ENCODE peak calls at places on chromosome 21, in six cellular contexts. One of them, this sample, is unnamed.

GRCh38 chr21:39576518-39577128 is 36.1 kb upstream of the B3GALT5 start:
- DNase-seq in A549: no peak
- DNase-seq in K562: no peak
- DNase-seq in GM12878: no peak
- DNase-seq in endothelial cell of umbilical vein: no peak
- DNase-seq in HepG2: no peak
- DNase-seq in this sample: no peak

GRCh38 chr21:34795152-34796141 is 126.7 kb downstream of the CLIC6 start:
- DNase-seq in A549: peak; percentile 75
- DNase-seq in K562: no peak
- DNase-seq in GM12878: no peak
- DNase-seq in endothelial cell of umbilical vein: peak; percentile 10
- DNase-seq in HepG2: peak; percentile 76
- DNase-seq in this sample: no peak

GRCh38 chr21:18493420-18493819 is 89.8 kb upstream of the TMPRSS15 start:
- DNase-seq in A549: no peak
- DNase-seq in K562: no peak
- DNase-seq in GM12878: no peak
- DNase-seq in endothelial cell of umbilical vein: peak; percentile 54
- DNase-seq in HepG2: no peak
- DNase-seq in this sample: no peak

GRCh38 chr21:45055861-45056260 is 18.5 kb upstream of the ADARB1 start:
- DNase-seq in A549: no peak
- DNase-seq in K562: no peak
- DNase-seq in GM12878: no peak
- DNase-seq in endothelial cell of umbilical vein: peak; percentile 44
- DNase-seq in HepG2: no peak
- DNase-seq in this sample: peak; percentile 50

GRCh38 chr21:44709426-44710293 is 1.7 kb downstream of the TSPEAR start:
- DNase-seq in A549: no peak
- DNase-seq in K562: no peak
- DNase-seq in GM12878: no peak
- DNase-seq in endothelial cell of umbilical vein: no peak
- DNase-seq in HepG2: no peak
- DNase-seq in this sample: no peak

GRCh38 chr21:30482130-30482529 is 2.0 kb upstream of the KRTAP19-1 start:
- DNase-seq in A549: no peak
- DNase-seq in K562: no peak
- DNase-seq in GM12878: no peak
- DNase-seq in endothelial cell of umbilical vein: no peak
- DNase-seq in HepG2: no peak
- DNase-seq in this sample: no peak

GRCh38 chr21:45870851-45871615 is 110.5 kb upstream of the COL6A1 start:
- DNase-seq in A549: no peak
- DNase-seq in K562: no peak
- DNase-seq in GM12878: no peak
- DNase-seq in endothelial cell of umbilical vein: no peak
- DNase-seq in HepG2: no peak
- DNase-seq in this sample: no peak

GRCh38 chr21:45334591-45335081 is 46.9 kb upstream of the POFUT2 start:
- DNase-seq in A549: no peak
- DNase-seq in K562: no peak
- DNase-seq in GM12878: no peak
- DNase-seq in endothelial cell of umbilical vein: no peak
- DNase-seq in HepG2: no peak
- DNase-seq in this sample: no peak

GRCh38 chr21:39647476-39647875 is 34.7 kb downstream of the B3GALT5 start:
- DNase-seq in A549: no peak
- DNase-seq in K562: no peak
- DNase-seq in GM12878: no peak
- DNase-seq in endothelial cell of umbilical vein: peak; percentile 39
- DNase-seq in HepG2: no peak
- DNase-seq in this sample: peak; percentile 15

GRCh38 chr21:26795866-26796329 is 49.3 kb downstream of the ADAMTS1 start:
- DNase-seq in A549: peak; percentile 55
- DNase-seq in K562: no peak
- DNase-seq in GM12878: no peak
- DNase-seq in endothelial cell of umbilical vein: peak; percentile 6
- DNase-seq in HepG2: no peak
- DNase-seq in this sample: no peak

GRCh38 chr21:44462090-44462833 is 7.0 kb downstream of the LRRC3 start:
- DNase-seq in A549: no peak
- DNase-seq in K562: no peak
- DNase-seq in GM12878: no peak
- DNase-seq in endothelial cell of umbilical vein: no peak
- DNase-seq in HepG2: no peak
- DNase-seq in this sample: no peak

GRCh38 chr21:44918581-44919033 is 2.1 kb downstream of the ITGB2 start:
- DNase-seq in A549: no peak
- DNase-seq in K562: no peak
- DNase-seq in GM12878: no peak
- DNase-seq in endothelial cell of umbilical vein: no peak
- DNase-seq in HepG2: no peak
- DNase-seq in this sample: no peak

GRCh38 chr21:46065215-46065992 is 32.5 kb upstream of the COL6A2 start:
- DNase-seq in A549: no peak
- DNase-seq in K562: no peak
- DNase-seq in GM12878: no peak
- DNase-seq in endothelial cell of umbilical vein: no peak
- DNase-seq in HepG2: no peak
- DNase-seq in this sample: no peak

GRCh38 chr21:35338281-35338680 is 289.2 kb upstream of the RUNX1 start:
- DNase-seq in A549: no peak
- DNase-seq in K562: no peak
- DNase-seq in GM12878: no peak
- DNase-seq in endothelial cell of umbilical vein: no peak
- DNase-seq in HepG2: no peak
- DNase-seq in this sample: no peak

GRCh38 chr21:46425566-46425965 is 33.1 kb upstream of the DIP2A start:
- DNase-seq in A549: no peak
- DNase-seq in K562: no peak
- DNase-seq in GM12878: no peak
- DNase-seq in endothelial cell of umbilical vein: no peak
- DNase-seq in HepG2: no peak
- DNase-seq in this sample: no peak

GRCh38 chr21:33682992-33683627 is 40.8 kb downstream of the ITSN1 start:
- DNase-seq in A549: peak; percentile 77
- DNase-seq in K562: no peak
- DNase-seq in GM12878: no peak
- DNase-seq in endothelial cell of umbilical vein: peak; percentile 90
- DNase-seq in HepG2: peak; percentile 56
- DNase-seq in this sample: no peak

GRCh38 chr21:23921670-23922418 is 1685.4 kb downstream of the MRPL39 start:
- DNase-seq in A549: no peak
- DNase-seq in K562: peak; percentile 57
- DNase-seq in GM12878: no peak
- DNase-seq in endothelial cell of umbilical vein: no peak
- DNase-seq in HepG2: no peak
- DNase-seq in this sample: no peak

GRCh38 chr21:44354001-44354405 is 582 bp downstream of the TRPM2 start:
- DNase-seq in A549: no peak
- DNase-seq in K562: no peak
- DNase-seq in GM12878: no peak
- DNase-seq in endothelial cell of umbilical vein: no peak
- DNase-seq in HepG2: no peak
- DNase-seq in this sample: peak; percentile 95

GRCh38 chr21:41064325-41064724 is 103.6 kb upstream of the BACE2 start:
- DNase-seq in A549: no peak
- DNase-seq in K562: no peak
- DNase-seq in GM12878: no peak
- DNase-seq in endothelial cell of umbilical vein: no peak
- DNase-seq in HepG2: no peak
- DNase-seq in this sample: no peak

GRCh38 chr21:45591619-45592207 is 49.5 kb upstream of the SLC19A1 start:
- DNase-seq in A549: no peak
- DNase-seq in K562: no peak
- DNase-seq in GM12878: no peak
- DNase-seq in endothelial cell of umbilical vein: no peak
- DNase-seq in HepG2: no peak
- DNase-seq in this sample: no peak

GRCh38 chr21:43208561-43209332 is 39.9 kb downstream of the CRYAA start:
- DNase-seq in A549: no peak
- DNase-seq in K562: no peak
- DNase-seq in GM12878: no peak
- DNase-seq in endothelial cell of umbilical vein: no peak
- DNase-seq in HepG2: no peak
- DNase-seq in this sample: no peak

GRCh38 chr21:43207868-43208267 is 39.1 kb downstream of the CRYAA start:
- DNase-seq in A549: no peak
- DNase-seq in K562: no peak
- DNase-seq in GM12878: no peak
- DNase-seq in endothelial cell of umbilical vein: no peak
- DNase-seq in HepG2: no peak
- DNase-seq in this sample: no peak

GRCh38 chr21:43210454-43211084 is 41.8 kb downstream of the CRYAA start:
- DNase-seq in A549: no peak
- DNase-seq in K562: no peak
- DNase-seq in GM12878: no peak
- DNase-seq in endothelial cell of umbilical vein: no peak
- DNase-seq in HepG2: no peak
- DNase-seq in this sample: no peak

GRCh38 chr21:43209575-43210453 is 41.0 kb downstream of the CRYAA start:
- DNase-seq in A549: peak; percentile 85
- DNase-seq in K562: no peak
- DNase-seq in GM12878: no peak
- DNase-seq in endothelial cell of umbilical vein: no peak
- DNase-seq in HepG2: peak; percentile 72
- DNase-seq in this sample: no peak

DNA sequence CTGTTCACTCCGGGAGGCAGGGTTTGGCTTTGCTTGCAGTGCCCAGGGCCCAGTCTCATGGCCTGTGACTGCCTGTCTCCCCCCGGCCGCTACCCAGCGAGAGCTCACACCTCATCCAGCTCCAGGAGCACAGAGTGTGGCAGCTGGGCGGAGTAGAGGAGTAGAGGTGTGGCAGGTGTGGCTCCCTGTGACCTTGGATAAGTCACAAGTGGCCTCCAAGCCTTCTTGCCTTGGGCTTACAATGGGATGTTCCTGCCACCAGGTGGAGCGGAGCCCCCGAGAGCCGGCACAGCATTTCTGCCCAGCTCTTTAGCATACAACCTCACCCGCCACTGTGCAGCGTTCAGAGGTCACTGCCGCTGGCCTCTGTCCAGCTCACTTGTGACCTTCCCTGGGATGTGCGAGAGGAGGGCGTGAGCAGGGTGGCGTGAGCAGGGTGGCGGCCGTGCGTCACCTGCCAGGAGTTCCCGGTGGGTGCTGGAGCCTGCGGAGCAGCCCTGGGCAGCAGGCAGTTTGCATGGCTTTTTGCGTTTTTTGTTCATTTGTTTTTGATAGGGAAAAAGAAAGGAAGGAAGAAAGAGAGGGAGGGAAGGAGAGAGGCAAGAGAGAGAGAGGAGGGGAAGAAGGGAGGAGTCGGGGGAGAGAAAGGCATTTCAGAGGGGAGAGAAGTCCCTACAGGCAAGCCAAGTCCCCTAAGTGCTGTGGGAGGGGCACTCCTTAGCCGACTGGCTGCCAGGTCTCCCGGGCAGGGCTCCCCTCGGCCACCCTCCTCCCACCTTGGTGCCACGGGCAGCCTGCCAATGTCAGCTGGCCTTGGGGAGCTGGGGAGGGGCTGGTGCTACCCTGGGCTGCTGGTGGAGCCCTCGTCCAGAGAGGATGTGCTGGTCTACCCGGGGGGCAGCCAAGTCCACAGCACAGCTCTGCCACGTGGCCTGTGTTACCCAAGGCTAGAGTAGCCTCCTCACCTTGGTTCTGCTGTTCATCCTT is 42.6 kb downstream of the CRYAA start:
- DNase-seq in A549: no peak
- DNase-seq in K562: no peak
- DNase-seq in GM12878: no peak
- DNase-seq in endothelial cell of umbilical vein: peak; percentile 56
- DNase-seq in HepG2: peak; percentile 90
- DNase-seq in this sample: no peak
- TF ChIP-seq CTCF in A549: no peak
- TF ChIP-seq CTCF in K562: no peak
- TF ChIP-seq CTCF in GM12878: no peak
- TF ChIP-seq CTCF in endothelial cell of umbilical vein: peak; percentile 35
- TF ChIP-seq CTCF in HepG2: peak; percentile 97
- TF ChIP-seq CTCF in this sample: no peak

GRCh38 chr21:38376693-38377092 is 119.9 kb downstream of the KCNJ15 start:
- DNase-seq in A549: no peak
- DNase-seq in K562: no peak
- DNase-seq in GM12878: no peak
- DNase-seq in endothelial cell of umbilical vein: peak; percentile 90
- DNase-seq in HepG2: no peak
- DNase-seq in this sample: no peak

GRCh38 chr21:38377165-38378093 is 120.6 kb downstream of the KCNJ15 start:
- DNase-seq in A549: no peak
- DNase-seq in K562: no peak
- DNase-seq in GM12878: no peak
- DNase-seq in endothelial cell of umbilical vein: peak; percentile 59
- DNase-seq in HepG2: no peak
- DNase-seq in this sample: peak; percentile 42

GRCh38 chr21:38379171-38379570 is 119.1 kb downstream of the ERG start:
- DNase-seq in A549: no peak
- DNase-seq in K562: no peak
- DNase-seq in GM12878: no peak
- DNase-seq in endothelial cell of umbilical vein: peak; percentile 39
- DNase-seq in HepG2: no peak
- DNase-seq in this sample: no peak

GRCh38 chr21:38380391-38381137 is 117.7 kb downstream of the ERG start:
- DNase-seq in A549: peak; percentile 4
- DNase-seq in K562: no peak
- DNase-seq in GM12878: no peak
- DNase-seq in endothelial cell of umbilical vein: peak; percentile 48
- DNase-seq in HepG2: no peak
- DNase-seq in this sample: peak; percentile 54

DNA sequence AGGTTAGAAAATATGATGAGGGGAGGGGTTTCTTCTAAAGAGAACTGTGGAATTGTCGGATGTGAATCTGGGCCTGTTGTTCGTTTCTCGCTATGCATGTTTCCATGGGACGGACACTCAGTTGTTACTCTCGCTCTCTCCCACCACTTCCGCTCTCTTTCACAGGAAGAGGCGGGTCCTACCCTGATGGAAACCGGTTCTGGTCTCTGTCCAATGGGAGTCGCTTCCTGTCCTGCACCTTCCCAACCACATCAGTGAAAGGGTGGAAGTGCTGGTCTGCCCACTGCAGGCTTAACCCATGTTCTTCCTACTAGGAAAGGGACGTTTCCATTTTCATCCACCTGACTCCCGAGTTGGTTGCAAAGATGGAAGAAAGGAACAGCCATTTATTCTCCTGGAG is 119.4 kb downstream of the KCNJ15 start:
- DNase-seq in A549: no peak
- DNase-seq in K562: peak; percentile 22
- DNase-seq in GM12878: no peak
- DNase-seq in endothelial cell of umbilical vein: no peak
- DNase-seq in HepG2: no peak
- DNase-seq in this sample: no peak
- H3K4me3 ChIP-seq in A549: no peak overlapping the region
- H3K4me3 ChIP-seq in K562: no peak overlapping the region
- H3K4me3 ChIP-seq in GM12878: no peak overlapping the region
- H3K4me3 ChIP-seq in endothelial cell of umbilical vein: no peak overlapping the region
- H3K4me3 ChIP-seq in HepG2: no peak overlapping the region
- H3K4me3 ChIP-seq in this sample: no peak overlapping the region

GRCh38 chr21:25313891-25314646 is 293.2 kb downstream of the MRPL39 start:
- DNase-seq in A549: no peak
- DNase-seq in K562: no peak
- DNase-seq in GM12878: no peak
- DNase-seq in endothelial cell of umbilical vein: no peak
- DNase-seq in HepG2: no peak
- DNase-seq in this sample: peak; percentile 16
- TF ChIP-seq MYC in A549: no peak
- TF ChIP-seq MYC in K562: no peak
- TF ChIP-seq MYC in GM12878: no peak
- TF ChIP-seq MYC in endothelial cell of umbilical vein: no peak
- TF ChIP-seq MYC in HepG2: no peak
- TF ChIP-seq MYC in this sample: no peak

GRCh38 chr21:21101911-21102310 is 103.7 kb downstream of the NCAM2 start:
- DNase-seq in A549: no peak
- DNase-seq in K562: peak; percentile 15
- DNase-seq in GM12878: no peak
- DNase-seq in endothelial cell of umbilical vein: no peak
- DNase-seq in HepG2: peak; percentile 3
- DNase-seq in this sample: peak; percentile 54
- TF ChIP-seq CTCF in A549: no peak
- TF ChIP-seq CTCF in K562: peak; percentile 62
- TF ChIP-seq CTCF in GM12878: no peak
- TF ChIP-seq CTCF in endothelial cell of umbilical vein: no peak
- TF ChIP-seq CTCF in HepG2: peak; percentile 38
- TF ChIP-seq CTCF in this sample: peak; percentile 23

This sample was measured in NB4.